ENCODE peak calls at places on chromosomes 13 and 19, in ten cellular contexts. H is EL; T is NCI-H2081; A is AG09319; L is NCI-H69; M is iris pigment epithelial cell; N is WERI-Rb-1; F is smooth muscle cell of the brain vasculature; S is tibial nerve; D is activated CD8-positive, alpha-beta memory T cell treated with anti-CD3 and anti-CD28 coated beads for 1 hour. C is an unnamed sample.

GRCh38 chr13:73767747-73768315 is 366.4 kb downstream of the KLF12 start:
- DNase-seq in H (no peak), T (no peak), A (no peak), N (peak), M (peak), D (peak), L (peak), S (no peak), F (no peak), C (no peak)

GRCh38 chr13:48411281-48412099 is 1.4 kb downstream of the LPAR6 start:
- DNase-seq in N (no peak), M (no peak), H (peak), F (no peak), D (no peak), T (no peak), A (no peak), L (no peak), S (no peak), C (no peak)

GRCh38 chr19:54470276-54470887 is 2.7 kb downstream of the CDC42EP5 start:
- DNase-seq in F (no peak), D (no peak), H (no peak), S (no peak), L (no peak), A (no peak), T (no peak), N (no peak), M (no peak), C (no peak)

GRCh38 chr13:42769650-42770049 is 11.7 kb upstream of the FAM216B start:
- DNase-seq in F (no peak), L (no peak), D (no peak), M (peak), S (no peak), N (peak), A (no peak), H (no peak), T (no peak), C (no peak)

GRCh38 chr13:39417131-39417530 is 185.9 kb downstream of the LHFPL6 start:
- DNase-seq in F (no peak), A (no peak), D (no peak), L (peak), S (no peak), H (peak), N (no peak), T (no peak), M (no peak), C (no peak)

GRCh38 chr19:32866061-32866460 is 3.5 kb downstream of the SLC7A9 start:
- DNase-seq in H (no peak), D (no peak), L (no peak), A (no peak), S (no peak), N (no peak), M (no peak), F (no peak), T (no peak), C (no peak)

GRCh38 chr19:53958168-53958571 is 4.6 kb upstream of the CACNG8 start:
- DNase-seq in H (no peak), M (no peak), S (no peak), N (no peak), F (no peak), L (peak), T (no peak), A (no peak), D (no peak), C (no peak)

GRCh38 chr19:35673121-35673804 is 6.9 kb downstream of the UPK1A start:
- DNase-seq in F (no peak), H (peak), N (no peak), S (no peak), T (no peak), A (no peak), D (peak), L (peak), M (peak), C (no peak)

GRCh38 chr19:5587661-5588060 is 19.9 kb upstream of the TINCR start:
- DNase-seq in D (no peak), H (no peak), F (no peak), S (no peak), N (no peak), T (no peak), L (no peak), A (no peak), M (no peak), C (no peak)